ENCODE peak calls at places on chromosomes 3 and 15, in eight cellular contexts. L is NB4; J is fibroblast of villous mesenchyme; Z is CD4-positive, CD25-positive, alpha-beta regulatory T cell; T is lower lobe of right lung; D is suprapubic skin; S is fibroblast of mammary gland; B is H1. O is an unnamed sample.

GRCh38 chr15:95558131-95558530 is 772.4 kb upstream of the NR2F2 start:
- DNase-seq in B (no peak), J (no peak), Z (no peak), T (no peak), S (peak; percentile 48), L (no peak), D (no peak), O (no peak)

GRCh38 chr3:14265246-14265962 is 86.8 kb downstream of the LSM3 start:
- DNase-seq in L (no peak), T (no peak), S (peak; percentile 70), J (peak; percentile 92), B (no peak), D (no peak), Z (no peak), O (no peak)

GRCh38 chr3:142106536-142106935 is 42.8 kb downstream of the TFDP2 start:
- DNase-seq in Z (no peak), S (no peak), D (no peak), B (no peak), L (no peak), T (no peak), J (no peak), O (no peak)

GRCh38 chr15:56241374-56242085 is 2.1 kb downstream of the RFX7 start:
- DNase-seq in Z (peak; percentile 24), L (no peak), T (no peak), S (peak; percentile 29), D (no peak), J (peak; percentile 21), B (no peak), O (no peak)

GRCh38 chr3:188854395-188855149 is 317.2 kb upstream of the TPRG1 start:
- DNase-seq in D (no peak), S (peak; percentile 92), T (no peak), J (peak; percentile 22), Z (no peak), B (no peak), L (peak; percentile 4), O (no peak)

GRCh38 chr3:113277886-113278598 is 66.7 kb downstream of the BOC start:
- DNase-seq in L (no peak), S (no peak), B (no peak), D (no peak), Z (no peak), T (no peak), J (no peak), O (no peak)

GRCh38 chr15:31472636-31473383 is 146.2 kb downstream of the KLF13 start:
- DNase-seq in L (no peak), Z (peak; percentile 87), B (no peak), S (peak; percentile 35), D (no peak), J (peak; percentile 70), T (no peak), O (peak; percentile 64)

GRCh38 chr15:100560323-100560722 is 31.6 kb upstream of the CERS3 start:
- DNase-seq in Z (no peak), T (no peak), J (no peak), B (no peak), L (peak; percentile 16), D (no peak), S (no peak), O (no peak)

GRCh38 chr3:151813777-151814176 is at the start of gene AADAC:
- DNase-seq in T (no peak), S (peak; percentile 64), Z (no peak), B (no peak), D (no peak), L (no peak), J (peak; percentile 66), O (no peak)

GRCh38 chr3:125609384-125609783 is 14.1 kb upstream of the OSBPL11 start:
- DNase-seq in S (no peak), B (no peak), J (no peak), T (no peak), L (no peak), D (no peak), Z (no peak), O (no peak)

GRCh38 chr3:125608419-125608818 is 13.1 kb upstream of the OSBPL11 start:
- DNase-seq in S (no peak), T (no peak), J (no peak), Z (no peak), L (no peak), D (no peak), B (no peak), O (no peak)

GRCh38 chr3:125602752-125603649 is 7.7 kb upstream of the OSBPL11 start:
- DNase-seq in L (no peak), T (no peak), S (peak; percentile 68), Z (no peak), B (no peak), D (no peak), J (peak; percentile 33), O (no peak)

GRCh38 chr3:125606291-125606690 is 11.0 kb upstream of the OSBPL11 start:
- DNase-seq in B (no peak), Z (no peak), D (no peak), J (no peak), L (no peak), S (no peak), T (no peak), O (no peak)

DNA sequence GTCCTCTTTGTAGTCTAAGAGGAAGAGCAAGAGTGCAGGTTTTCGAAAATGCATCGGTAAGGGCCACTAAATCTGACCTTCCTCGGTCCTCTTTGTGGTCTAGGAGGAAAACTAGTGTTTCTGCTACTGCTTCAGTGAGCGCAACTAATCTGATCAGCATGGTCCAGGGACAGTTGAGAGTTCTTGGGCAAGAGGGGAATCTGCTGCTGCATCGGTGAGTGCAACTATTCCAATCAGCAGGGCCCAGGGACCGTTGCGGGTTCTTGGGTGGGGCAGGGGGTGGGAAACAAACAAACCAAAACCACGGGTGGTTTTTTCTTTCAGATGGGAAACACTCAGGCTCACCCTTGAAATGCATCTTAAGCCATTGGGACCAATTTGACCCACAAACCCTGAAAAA is 10.5 kb upstream of the OSBPL11 start:
- DNase-seq in Z (no peak), B (no peak), D (no peak), L (no peak), S (no peak), J (no peak), T (no peak), O (no peak)
- H3K4me3 ChIP-seq in Z (no peak overlapping the region), B (no peak overlapping the region), D (no peak overlapping the region), L (no peak overlapping the region), S (no peak overlapping the region), J (no peak overlapping the region), T (no peak overlapping the region), O (no peak overlapping the region)

GRCh38 chr15:36887214-36888017 is 212.9 kb downstream of the MEIS2 start:
- DNase-seq in L (no peak), T (no peak), S (no peak), D (no peak), J (peak; percentile 14), Z (no peak), B (no peak), O (no peak)
- H3K4me3 ChIP-seq in L (no peak overlapping the region), T (peak overlapping the region; percentile 45), S (peak overlapping the region; percentile 40), D (peak overlapping the region; percentile 43), J (peak overlapping the region; percentile 33), Z (no peak overlapping the region), B (peak overlapping the region; percentile 12), O (no peak overlapping the region)

DNA sequence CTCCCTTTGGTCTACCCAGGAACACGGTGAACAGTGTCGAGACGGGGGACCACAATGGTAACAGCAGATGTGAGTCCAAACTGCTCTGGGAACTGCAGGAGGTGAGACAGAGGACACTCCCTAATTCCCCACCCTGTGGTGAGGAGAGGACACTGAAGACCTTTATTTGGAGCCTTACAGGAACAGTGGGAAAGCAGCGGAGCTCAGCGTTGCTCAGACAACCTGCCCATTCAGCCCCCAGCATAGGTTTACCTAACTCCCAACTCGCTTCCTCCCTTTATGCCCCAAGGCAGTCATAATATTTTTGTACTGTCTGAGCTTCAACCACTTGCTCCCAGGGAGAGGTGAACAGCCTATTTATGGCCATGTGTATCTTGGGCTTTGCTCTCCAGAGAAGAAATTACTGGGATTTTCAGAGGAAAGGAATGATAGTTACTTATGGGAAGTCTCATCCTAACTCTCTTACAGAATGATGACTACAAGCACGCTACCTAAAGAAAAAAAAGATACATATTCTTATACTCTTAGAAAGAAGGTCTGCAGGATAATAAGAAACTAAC is 34.0 kb downstream of the SHC4 start:
- DNase-seq in J (no peak), Z (no peak), L (no peak), S (no peak), D (no peak), T (no peak), B (no peak), O (no peak)
- H3K4me3 ChIP-seq in J (no peak overlapping the region), Z (no peak overlapping the region), L (no peak overlapping the region), S (no peak overlapping the region), D (no peak overlapping the region), T (no peak overlapping the region), B (no peak overlapping the region), O (no peak overlapping the region)

GRCh38 chr15:33068007-33068441 is 126.5 kb downstream of the FMN1 start:
- DNase-seq in S (peak; percentile 33), B (no peak), L (peak; percentile 52), D (no peak), T (peak; percentile 89), J (peak; percentile 34), Z (peak; percentile 11), O (no peak)
- H3K4me3 ChIP-seq in S (no peak overlapping the region), B (peak overlapping the region; percentile 17), L (peak overlapping the region; percentile 48), D (peak overlapping the region; percentile 41), T (peak overlapping the region; percentile 45), J (peak overlapping the region; percentile 27), Z (no peak overlapping the region), O (no peak overlapping the region)

DNA sequence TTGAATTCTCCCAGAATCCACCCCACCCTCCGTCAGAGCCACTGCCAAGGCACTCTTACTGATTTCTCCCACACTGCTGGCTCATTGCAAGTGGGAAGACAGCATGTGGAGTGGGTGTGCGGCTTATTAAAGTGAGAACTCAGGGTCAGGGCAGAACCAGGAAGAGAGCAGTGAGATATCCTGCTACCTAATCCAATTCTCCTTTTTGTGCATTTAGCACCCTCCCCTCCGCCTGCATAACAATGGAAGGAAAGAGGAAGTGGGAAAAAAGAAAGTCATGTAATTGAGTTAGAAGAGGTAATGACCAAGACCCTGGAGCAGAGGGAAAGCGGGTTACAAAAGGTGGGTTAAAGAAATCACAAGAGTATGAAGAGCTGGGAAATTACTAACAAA is 27.8 kb upstream of the PIK3CB start:
- DNase-seq in L (peak; percentile 81), S (peak; percentile 13), T (no peak), J (no peak), Z (no peak), D (no peak), B (no peak), O (no peak)
- H3K4me3 ChIP-seq in L (peak overlapping the region; percentile 25), S (no peak overlapping the region), T (no peak overlapping the region), J (no peak overlapping the region), Z (no peak overlapping the region), D (peak overlapping the region; percentile 22), B (peak overlapping the region; percentile 25), O (no peak overlapping the region)

GRCh38 chr3:170458285-170458684 is 39.6 kb downstream of the CLDN11 start:
- DNase-seq in J (no peak), B (no peak), S (no peak), L (no peak), D (no peak), T (no peak), Z (no peak), O (no peak)
- H3K4me3 ChIP-seq in J (no peak overlapping the region), B (no peak overlapping the region), S (no peak overlapping the region), L (no peak overlapping the region), D (no peak overlapping the region), T (no peak overlapping the region), Z (no peak overlapping the region), O (no peak overlapping the region)

DNA sequence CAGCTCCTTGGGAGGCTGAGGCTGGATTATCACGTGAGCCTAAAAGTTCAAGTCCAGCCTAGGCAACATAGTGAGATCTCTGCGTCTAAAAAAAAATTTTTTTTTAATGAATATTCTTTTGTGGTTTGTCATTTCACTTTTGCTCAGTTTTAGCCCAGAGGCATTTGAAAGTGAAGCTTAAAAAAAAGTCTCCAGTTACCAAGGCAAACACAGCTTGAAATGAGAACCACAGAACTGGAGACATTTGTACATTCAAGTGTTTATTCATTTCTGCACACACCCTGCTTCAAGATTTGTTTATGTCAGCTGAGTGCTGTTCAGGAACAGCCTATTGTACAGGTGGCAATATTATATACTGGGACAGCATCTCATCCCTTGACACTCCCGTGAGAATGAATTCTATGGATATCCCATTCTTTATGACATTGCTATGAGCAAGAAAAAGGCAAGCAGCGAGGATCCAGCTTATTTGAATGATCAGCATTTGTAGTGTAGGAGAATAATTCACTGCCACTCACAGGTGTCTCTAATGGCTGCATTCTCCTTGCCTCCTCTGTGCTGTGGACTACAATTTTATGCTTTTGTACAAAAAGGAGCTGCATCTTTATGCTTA is 444.8 kb upstream of the GRM7 start:
- DNase-seq in B (no peak), D (no peak), Z (no peak), L (no peak), J (no peak), S (no peak), T (no peak), O (no peak)
- H3K4me3 ChIP-seq in B (no peak overlapping the region), D (no peak overlapping the region), Z (no peak overlapping the region), L (no peak overlapping the region), J (no peak overlapping the region), S (no peak overlapping the region), T (no peak overlapping the region), O (no peak overlapping the region)